ENCODE peak calls at places on chromosomes 6 and 20, in seven cellular contexts. J is naive thymus-derived CD4-positive, alpha-beta T cell; P is kidney epithelial cell; Q is stimulated activated CD8-positive, alpha-beta memory T cell treated with anti-CD3 and anti-CD28 coated beads, Interleukin-4, amount 100 ng/mL, for 24 hours; D is stimulated activated CD4-positive, alpha-beta T cell treated with anti-CD3 and anti-CD28 coated beads, Interleukin-2, amount 100 ng/mL, for 48 hours; I is left cardiac atrium; X is GM12891. M is an unnamed sample.

GRCh38 chr20:17968366-17969275 is at the start of the genes MGME1 and SNX5:
- DNase-seq in J (peak), P (peak), Q (peak), D (peak), I (peak), X (peak), M (peak)

GRCh38 chr6:159691133-159691962 is 1.7 kb downstream of the SOD2 start:
- DNase-seq in J (peak), P (peak), Q (no peak), D (no peak), I (no peak), X (peak), M (no peak)

GRCh38 chr6:139919107-139920026 is 544.9 kb upstream of the CITED2 start:
- DNase-seq in J (no peak), P (no peak), Q (no peak), D (no peak), I (no peak), X (no peak), M (no peak)

GRCh38 chr20:22582960-22583772 is 1.2 kb downstream of the FOXA2 start:
- DNase-seq in J (no peak), P (no peak), Q (no peak), D (no peak), I (no peak), X (no peak), M (no peak)

GRCh38 chr6:53056273-53056672 is 8.9 kb upstream of the FBXO9 start:
- DNase-seq in J (no peak), P (no peak), Q (no peak), D (no peak), I (no peak), X (no peak), M (no peak)

GRCh38 chr20:50385733-50386640 is 124.2 kb upstream of the PTPN1 start:
- DNase-seq in J (peak), P (no peak), Q (peak), D (peak), I (no peak), X (no peak), M (no peak)

GRCh38 chr20:50247196-50248094 is 56.8 kb downstream of the CEBPB start:
- DNase-seq in J (no peak), P (no peak), Q (no peak), D (no peak), I (no peak), X (no peak), M (no peak)

GRCh38 chr20:1163653-1164052 is 21.1 kb downstream of the TMEM74B start:
- DNase-seq in J (no peak), P (no peak), Q (no peak), D (no peak), I (no peak), X (no peak), M (no peak)

GRCh38 chr20:45181639-45182038 is 6.9 kb downstream of the PI3 start:
- DNase-seq in J (no peak), P (no peak), Q (no peak), D (no peak), I (no peak), X (no peak), M (no peak)

GRCh38 chr6:48027704-48028435 is 83.1 kb downstream of the PTCHD4 start:
- DNase-seq in J (no peak), P (no peak), Q (no peak), D (no peak), I (no peak), X (no peak), M (no peak)

GRCh38 chr20:4730782-4731181 is 9.1 kb downstream of the PRND start:
- DNase-seq in J (no peak), P (no peak), Q (no peak), D (no peak), I (no peak), X (no peak), M (no peak)

GRCh38 chr6:134533991-134534390 is 216.1 kb upstream of the SGK1 start:
- DNase-seq in J (no peak), P (no peak), Q (no peak), D (no peak), I (peak), X (no peak), M (no peak)

GRCh38 chr6:47146426-47147174 is 104.5 kb upstream of the ADGRF1 start:
- DNase-seq in J (no peak), P (no peak), Q (no peak), D (no peak), I (no peak), X (no peak), M (no peak)

GRCh38 chr6:45946352-45946751 is 69.3 kb downstream of the CLIC5 start:
- DNase-seq in J (no peak), P (no peak), Q (no peak), D (no peak), I (peak), X (no peak), M (peak)

GRCh38 chr6:169117663-169118062 is 136.0 kb downstream of the THBS2 start:
- DNase-seq in J (no peak), P (no peak), Q (no peak), D (no peak), I (no peak), X (no peak), M (no peak)

GRCh38 chr6:3001773-3002293 is 2.1 kb downstream of the NQO2 start:
- DNase-seq in J (peak), P (no peak), Q (no peak), D (no peak), I (no peak), X (no peak), M (no peak)

GRCh38 chr6:39379026-39379425 is 56.5 kb upstream of the KCNK16 start:
- DNase-seq in J (no peak), P (no peak), Q (no peak), D (no peak), I (no peak), X (no peak), M (no peak)

GRCh38 chr6:81950877-81951276 is 198.4 kb upstream of the TENT5A start:
- DNase-seq in J (no peak), P (no peak), Q (no peak), D (no peak), I (no peak), X (no peak), M (no peak)

GRCh38 chr6:49457771-49458170 is 5.3 kb downstream of the MMUT start:
- DNase-seq in J (no peak), P (no peak), Q (no peak), D (no peak), I (no peak), X (no peak), M (no peak)

GRCh38 chr6:33118525-33119123 is 42.8 kb downstream of the HLA-DPB1 start:
- DNase-seq in J (peak), P (no peak), Q (no peak), D (no peak), I (no peak), X (no peak), M (no peak)

GRCh38 chr20:20939006-20939405 is 167.2 kb downstream of the LINC00237 start:
- DNase-seq in J (no peak), P (no peak), Q (no peak), D (no peak), I (no peak), X (no peak), M (no peak)